ENCODE peak calls at places on chromosomes 4 and X, in four cellular contexts. O, E, S and Q are unnamed samples.

GRCh38 chrX:10199212-10199611 is 42.4 kb downstream of the CLCN4 start:
- DNase-seq in S (no peak), O (no peak), E (no peak), Q (no peak)

GRCh38 chrX:97367149-97367548 is 483.4 kb downstream of the RPA4 start:
- DNase-seq in E (no peak), S (no peak), O (no peak), Q (no peak)

GRCh38 chr4:98510757-98511517 is 147.5 kb downstream of the TSPAN5 start:
- DNase-seq in O (no peak), S (no peak), E (no peak), Q (no peak)

GRCh38 chrX:136731207-136731782 is 49.4 kb downstream of the ARHGEF6 start:
- DNase-seq in E (no peak), O (no peak), S (no peak), Q (no peak)

GRCh38 chrX:1502241-1502640 is 34.7 kb downstream of the P2RY8 start:
- DNase-seq in S (no peak), E (no peak), O (no peak), Q (no peak)

GRCh38 chr4:33722254-33722653 is 2522.1 kb downstream of the ARAP2 start:
- DNase-seq in O (no peak), S (no peak), E (no peak), Q (no peak)

GRCh38 chrX:39065051-39065871 is 264.0 kb downstream of the MID1IP1 start:
- DNase-seq in E (no peak), O (no peak), S (no peak), Q (peak; percentile 59)

GRCh38 chr4:168864831-168865541 is 145.1 kb downstream of the CBR4 start:
- DNase-seq in S (no peak), E (no peak), O (no peak), Q (peak; percentile 42)

GRCh38 chrX:71282514-71283408 is 674 bp upstream of the NONO start:
- DNase-seq in S (peak; percentile 29), E (no peak), O (no peak), Q (no peak)

GRCh38 chrX:1178580-1179057 is 33.8 kb downstream of the CRLF2 start:
- DNase-seq in S (no peak), E (no peak), O (no peak), Q (no peak)

GRCh38 chr4:27381806-27382205 is 521.2 kb downstream of the STIM2 start:
- DNase-seq in E (no peak), O (no peak), S (no peak), Q (no peak)

GRCh38 chrX:72498782-72499181 is 73.9 kb downstream of the HDAC8 start:
- DNase-seq in E (no peak), S (no peak), O (peak; percentile 12), Q (peak; percentile 11)

GRCh38 chr4:138232364-138232763 is 9.8 kb downstream of the SLC7A11 start:
- DNase-seq in O (no peak), S (no peak), E (no peak), Q (no peak)

GRCh38 chr4:156673483-156673882 is 298.1 kb downstream of the PDGFC start:
- DNase-seq in O (no peak), S (no peak), E (no peak), Q (no peak)

GRCh38 chr4:150038335-150039076 is 39.7 kb upstream of the DCLK2 start:
- DNase-seq in E (no peak), S (no peak), O (peak; percentile 37), Q (no peak)

GRCh38 chrX:150936556-150936955 is 38.1 kb upstream of the CD99L2 start:
- DNase-seq in O (no peak), E (no peak), S (no peak), Q (no peak)

DNA sequence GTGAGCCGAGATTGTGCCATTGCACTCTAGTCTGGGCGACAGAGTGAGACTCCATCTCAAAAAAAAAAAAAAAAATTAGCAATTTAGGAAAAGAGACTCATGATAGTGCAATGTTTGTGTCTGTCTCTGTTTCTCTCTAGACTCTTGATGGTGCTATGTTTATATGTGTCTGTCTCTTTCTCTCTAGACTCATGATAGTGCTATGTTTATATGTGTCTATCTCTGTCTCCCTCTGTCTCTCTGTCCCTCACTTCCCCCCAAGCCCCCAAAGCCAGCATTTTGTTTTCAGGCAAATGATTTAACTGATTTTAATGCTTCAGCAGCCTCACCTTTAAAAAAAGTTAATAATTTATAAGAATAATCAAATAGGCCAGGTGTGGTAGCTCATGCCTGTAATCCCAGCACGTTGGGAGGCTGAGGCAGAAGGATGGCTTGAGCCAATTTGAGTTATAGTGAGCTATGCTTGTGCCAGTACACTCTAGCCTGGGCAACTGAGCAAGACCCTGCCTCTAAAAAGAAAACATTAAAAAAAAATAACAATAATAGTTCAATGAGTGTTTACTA is 6.9 kb downstream of the MOB1B start:
- DNase-seq in S (no peak), O (no peak), E (no peak), Q (no peak)
- TF ChIP-seq CBFB in S (no peak), O (no peak), E (no peak), Q (no peak)

GRCh38 chr4:4764506-4764905 is 95.0 kb upstream of the MSX1 start:
- DNase-seq in S (no peak), O (no peak), E (no peak), Q (no peak)

GRCh38 chr4:4761128-4761991 is 98.1 kb upstream of the MSX1 start:
- DNase-seq in E (peak; percentile 15), S (peak; percentile 20), O (no peak), Q (peak; percentile 69)

GRCh38 chr4:4762909-4763814 is 96.3 kb upstream of the MSX1 start:
- DNase-seq in O (peak; percentile 86), E (no peak), S (no peak), Q (peak; percentile 38)

GRCh38 chr4:4763815-4764202 is 95.7 kb upstream of the MSX1 start:
- DNase-seq in S (peak; percentile 25), O (no peak), E (no peak), Q (no peak)

DNA sequence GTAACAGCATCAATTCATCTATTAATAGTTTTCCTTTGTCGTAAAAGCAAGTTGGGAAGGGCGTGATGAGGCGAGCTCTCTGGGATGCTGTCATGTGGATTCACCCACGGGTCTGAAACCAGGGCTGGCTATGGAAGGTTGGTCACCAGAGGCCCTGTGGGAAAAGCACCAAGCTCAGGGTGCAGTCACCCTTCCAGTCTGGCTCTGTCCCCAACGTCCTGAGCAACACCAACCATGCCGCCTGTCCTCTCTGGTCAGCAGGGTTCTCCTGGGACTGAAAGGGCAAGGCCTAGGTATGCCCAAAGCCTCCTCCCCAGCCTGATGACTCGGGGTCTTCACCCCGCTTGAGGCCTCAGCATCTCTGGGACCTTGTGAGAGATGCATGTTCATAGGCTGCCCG is 97.2 kb upstream of the MSX1 start:
- DNase-seq in E (no peak), S (no peak), O (no peak), Q (no peak)
- TF ChIP-seq SP1 in E (no peak), S (no peak), O (no peak), Q (no peak)

GRCh38 chr4:6885953-6886557 is 23.6 kb upstream of the TBC1D14 start:
- DNase-seq in E (no peak), O (peak; percentile 34), S (no peak), Q (no peak)
- TF ChIP-seq CBFB in E (no peak), O (no peak), S (no peak), Q (no peak)

GRCh38 chr4:94621491-94622080 is 136.2 kb upstream of the BMPR1B start:
- DNase-seq in S (peak; percentile 28), E (peak; percentile 51), O (no peak), Q (no peak)
- TF ChIP-seq SP1 in S (no peak), E (no peak), O (no peak), Q (no peak)

DNA sequence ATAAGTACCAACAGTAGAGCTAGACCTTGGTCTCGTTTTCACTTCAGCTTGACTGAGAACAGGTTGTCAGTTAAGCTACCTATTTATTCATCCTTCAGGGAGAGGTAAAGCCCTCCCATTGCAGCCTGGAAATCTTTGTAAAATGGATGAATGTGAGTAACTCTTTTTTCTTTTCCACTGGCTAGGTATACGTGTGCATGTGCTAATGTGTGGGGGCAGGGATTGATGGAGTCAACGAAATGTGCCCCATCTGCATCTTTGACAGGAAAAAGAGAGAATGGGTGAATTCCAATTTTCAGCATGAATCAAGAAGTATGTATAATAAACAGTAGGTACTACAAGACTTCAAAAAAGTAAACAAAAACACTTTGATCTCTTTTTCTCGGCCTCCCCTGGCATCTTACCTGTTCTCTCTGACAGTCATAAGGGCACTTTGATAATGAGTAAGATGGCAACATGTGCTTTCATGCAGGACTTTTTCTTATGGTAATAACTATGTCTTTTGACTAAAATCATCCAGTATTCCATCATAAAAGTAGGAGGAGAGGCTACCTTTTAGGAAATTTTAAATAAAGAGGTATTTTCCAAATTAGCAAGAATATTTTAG is at the start of gene IL21:
- DNase-seq in S (no peak), O (no peak), E (no peak), Q (no peak)
- TF ChIP-seq CBFB in S (no peak), O (no peak), E (no peak), Q (no peak)

DNA sequence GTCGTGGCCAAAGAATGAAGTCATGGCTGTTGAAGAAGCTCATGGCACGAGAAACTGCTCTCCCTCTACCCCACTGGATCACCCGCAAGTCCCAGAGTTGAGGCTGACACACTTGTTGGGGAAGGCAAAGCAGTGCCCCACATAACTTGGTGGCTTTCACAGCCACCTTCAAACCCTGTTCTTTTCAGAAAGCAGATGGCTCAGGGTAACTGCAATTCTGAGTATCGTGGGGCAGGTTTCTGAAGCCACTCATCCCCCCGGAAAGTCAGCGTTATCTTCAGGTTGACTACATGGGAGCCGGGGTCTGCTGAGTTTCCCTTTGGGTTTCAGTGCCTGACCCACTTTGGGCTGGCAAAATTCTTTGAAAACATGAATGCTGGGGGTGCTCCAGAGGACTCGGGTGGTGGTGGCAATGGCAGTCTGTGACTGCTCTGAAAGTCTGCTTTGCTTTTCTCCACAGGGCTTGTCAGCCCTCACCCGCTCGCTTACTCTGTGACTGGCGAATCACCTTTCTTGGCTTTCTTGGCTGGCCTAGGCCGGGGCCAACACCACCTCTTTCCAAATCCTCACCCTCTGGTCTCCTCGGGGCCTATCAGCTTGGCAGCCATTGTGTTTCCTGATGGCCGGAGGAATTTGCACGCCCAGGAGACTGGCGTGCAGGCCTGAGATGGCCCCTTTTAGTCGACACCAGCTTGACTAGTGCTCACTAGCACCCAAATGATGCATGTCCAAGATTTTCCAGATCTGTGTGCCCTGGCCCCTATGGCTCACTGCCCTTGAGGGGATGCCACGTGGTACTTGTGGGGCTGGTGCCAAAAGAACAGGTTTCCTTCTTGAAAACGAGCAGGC is 7.3 kb downstream of the PPP1R3F start:
- DNase-seq in E (no peak), O (no peak), S (no peak), Q (no peak)
- TF ChIP-seq SP1 in E (no peak), O (no peak), S (no peak), Q (no peak)

GRCh38 chrX:145792281-145792680 is 25.3 kb upstream of the SLITRK2 start:
- DNase-seq in O (no peak), S (no peak), E (no peak), Q (no peak)
- TF ChIP-seq CBFB in O (no peak), S (no peak), E (no peak), Q (no peak)